ENCODE peak calls at places on chromosomes 3 and 15, in nine cellular contexts. O, D, I, B, N, H, Q, P and M are unnamed samples.

GRCh38 chr3:13379191-13379830 is 40.8 kb downstream of the NUP210 start:
- DNase-seq in O (peak), D (peak), I (peak), B (peak), N (no peak), H (peak), Q (no peak), P (peak), M (peak)

GRCh38 chr15:60840306-60840702 is 361.4 kb upstream of the ICE2 start:
- DNase-seq in O (no peak), D (no peak), I (peak), B (peak), N (no peak), H (no peak), Q (no peak), P (peak), M (peak)

GRCh38 chr15:55197719-55198118 is 978 bp upstream of the RSL24D1 start:
- DNase-seq in O (no peak), D (no peak), I (no peak), B (no peak), N (no peak), H (no peak), Q (no peak), P (no peak), M (no peak)

GRCh38 chr3:33773627-33774026 is 24.8 kb upstream of the PDCD6IP start:
- DNase-seq in O (no peak), D (peak), I (no peak), B (peak), N (no peak), H (no peak), Q (no peak), P (peak), M (no peak)

GRCh38 chr15:26451995-26452394 is 320.9 kb downstream of the GABRB3 start:
- DNase-seq in O (no peak), D (no peak), I (no peak), B (no peak), N (no peak), H (no peak), Q (no peak), P (no peak), M (no peak)

GRCh38 chr3:127424766-127425504 is 137.1 kb upstream of the PRR20G start:
- DNase-seq in O (no peak), D (no peak), I (no peak), B (no peak), N (no peak), H (no peak), Q (no peak), P (no peak), M (no peak)

GRCh38 chr3:149969110-149969944 is 1.4 kb downstream of the PFN2 start:
- DNase-seq in O (peak), D (peak), I (peak), B (peak), N (peak), H (peak), Q (peak), P (peak), M (peak)

GRCh38 chr15:69576035-69576526 is 123.5 kb downstream of the RPLP1 start:
- DNase-seq in O (peak), D (no peak), I (peak), B (peak), N (no peak), H (peak), Q (peak), P (peak), M (peak)

GRCh38 chr3:13281657-13282527 is 138.2 kb downstream of the NUP210 start:
- DNase-seq in O (peak), D (no peak), I (peak), B (no peak), N (peak), H (peak), Q (peak), P (no peak), M (no peak)

GRCh38 chr15:89765694-89766093 is 10.4 kb upstream of the MESP2 start:
- DNase-seq in O (no peak), D (no peak), I (no peak), B (no peak), N (no peak), H (no peak), Q (no peak), P (no peak), M (no peak)

GRCh38 chr3:127420825-127421224 is 133.0 kb upstream of the PRR20G start:
- DNase-seq in O (peak), D (no peak), I (no peak), B (no peak), N (no peak), H (no peak), Q (no peak), P (no peak), M (no peak)

GRCh38 chr3:19816631-19817030 is 117.4 kb downstream of the EFHB start:
- DNase-seq in O (no peak), D (no peak), I (no peak), B (no peak), N (no peak), H (no peak), Q (no peak), P (no peak), M (no peak)

GRCh38 chr3:16441306-16441898 is 72.1 kb downstream of the RFTN1 start:
- DNase-seq in O (no peak), D (no peak), I (no peak), B (no peak), N (no peak), H (no peak), Q (no peak), P (peak), M (peak)

GRCh38 chr15:62658498-62658897 is 384.0 kb upstream of the TPM1 start:
- DNase-seq in O (no peak), D (no peak), I (peak), B (peak), N (no peak), H (peak), Q (no peak), P (peak), M (no peak)

GRCh38 chr3:194098872-194099183 is 37.1 kb upstream of the HES1 start:
- DNase-seq in O (no peak), D (no peak), I (no peak), B (no peak), N (no peak), H (no peak), Q (no peak), P (no peak), M (no peak)

GRCh38 chr3:62226601-62227339 is 146.6 kb downstream of the FEZF2 start:
- DNase-seq in O (no peak), D (no peak), I (no peak), B (no peak), N (no peak), H (no peak), Q (no peak), P (no peak), M (no peak)

GRCh38 chr15:20106026-20106425 is 435.6 kb downstream of the GOLGA6L6 start:
- DNase-seq in O (no peak), D (no peak), I (peak), B (no peak), N (no peak), H (peak), Q (peak), P (no peak), M (no peak)

GRCh38 chr3:40073310-40074007 is 236.0 kb upstream of the EIF1B start:
- DNase-seq in O (peak), D (no peak), I (no peak), B (no peak), N (no peak), H (no peak), Q (no peak), P (no peak), M (no peak)

GRCh38 chr15:47885921-47886320 is 168.6 kb downstream of the SEMA6D start:
- DNase-seq in O (no peak), D (peak), I (no peak), B (peak), N (no peak), H (no peak), Q (no peak), P (peak), M (peak)

GRCh38 chr3:33209357-33209756 is 9.3 kb downstream of the SUSD5 start:
- DNase-seq in O (no peak), D (no peak), I (no peak), B (no peak), N (no peak), H (no peak), Q (no peak), P (no peak), M (no peak)

GRCh38 chr15:87917480-87917879 is 339.1 kb downstream of the NTRK3 start:
- DNase-seq in O (no peak), D (no peak), I (no peak), B (no peak), N (no peak), H (no peak), Q (no peak), P (no peak), M (no peak)

GRCh38 chr3:115819785-115820384 is 196.6 kb downstream of the GAP43 start:
- DNase-seq in O (peak), D (no peak), I (peak), B (peak), N (peak), H (peak), Q (peak), P (peak), M (peak)

GRCh38 chr3:102671005-102671404 is 236.2 kb downstream of the ZPLD1 start:
- DNase-seq in O (no peak), D (no peak), I (no peak), B (no peak), N (no peak), H (no peak), Q (no peak), P (no peak), M (no peak)

GRCh38 chr3:169676925-169677537 is 13.5 kb upstream of the MECOM start:
- DNase-seq in O (no peak), D (no peak), I (no peak), B (no peak), N (no peak), H (no peak), Q (no peak), P (no peak), M (no peak)

GRCh38 chr3:184889312-184889904 is 77.4 kb downstream of the VPS8 start:
- DNase-seq in O (no peak), D (no peak), I (no peak), B (no peak), N (no peak), H (no peak), Q (no peak), P (no peak), M (no peak)

GRCh38 chr3:36904641-36905040 is 40.2 kb downstream of the TRANK1 start:
- DNase-seq in O (peak), D (no peak), I (peak), B (peak), N (no peak), H (no peak), Q (no peak), P (peak), M (peak)

GRCh38 chr3:194310516-194310915 is 40.6 kb downstream of the CPN2 start:
- DNase-seq in O (no peak), D (no peak), I (peak), B (no peak), N (no peak), H (no peak), Q (no peak), P (no peak), M (no peak)

GRCh38 chr3:126607214-126607908 is 47.6 kb downstream of the TXNRD3 start:
- DNase-seq in O (no peak), D (peak), I (no peak), B (peak), N (peak), H (no peak), Q (no peak), P (peak), M (peak)

GRCh38 chr3:36248374-36248773 is 131.9 kb upstream of the STAC start:
- DNase-seq in O (no peak), D (no peak), I (no peak), B (no peak), N (no peak), H (no peak), Q (no peak), P (no peak), M (no peak)

GRCh38 chr15:89119489-89120478 is 31.5 kb downstream of the ABHD2 start:
- DNase-seq in O (peak), D (no peak), I (no peak), B (peak), N (no peak), H (no peak), Q (no peak), P (peak), M (peak)

GRCh38 chr3:70386043-70386442 is 73.6 kb upstream of the MDFIC2 start:
- DNase-seq in O (no peak), D (no peak), I (no peak), B (no peak), N (no peak), H (no peak), Q (no peak), P (no peak), M (no peak)
- TF ChIP-seq CTCF in O (no peak), D (no peak), I (no peak), B (no peak), N (no peak), H (no peak), Q (no peak), P (no peak), M (no peak)

GRCh38 chr3:46593274-46593862 is 19.0 kb upstream of the FAM240A start:
- DNase-seq in O (no peak), D (no peak), I (no peak), B (no peak), N (no peak), H (no peak), Q (no peak), P (no peak), M (no peak)
- TF ChIP-seq CTCF in O (no peak), D (no peak), I (no peak), B (no peak), N (no peak), H (no peak), Q (no peak), P (no peak), M (no peak)

GRCh38 chr3:81218023-81218422 is 543.4 kb downstream of the GBE1 start:
- DNase-seq in O (peak), D (no peak), I (no peak), B (peak), N (no peak), H (no peak), Q (no peak), P (peak), M (peak)
- TF ChIP-seq CTCF in O (peak), D (peak), I (peak), B (no peak), N (no peak), H (peak), Q (no peak), P (peak), M (peak)

DNA sequence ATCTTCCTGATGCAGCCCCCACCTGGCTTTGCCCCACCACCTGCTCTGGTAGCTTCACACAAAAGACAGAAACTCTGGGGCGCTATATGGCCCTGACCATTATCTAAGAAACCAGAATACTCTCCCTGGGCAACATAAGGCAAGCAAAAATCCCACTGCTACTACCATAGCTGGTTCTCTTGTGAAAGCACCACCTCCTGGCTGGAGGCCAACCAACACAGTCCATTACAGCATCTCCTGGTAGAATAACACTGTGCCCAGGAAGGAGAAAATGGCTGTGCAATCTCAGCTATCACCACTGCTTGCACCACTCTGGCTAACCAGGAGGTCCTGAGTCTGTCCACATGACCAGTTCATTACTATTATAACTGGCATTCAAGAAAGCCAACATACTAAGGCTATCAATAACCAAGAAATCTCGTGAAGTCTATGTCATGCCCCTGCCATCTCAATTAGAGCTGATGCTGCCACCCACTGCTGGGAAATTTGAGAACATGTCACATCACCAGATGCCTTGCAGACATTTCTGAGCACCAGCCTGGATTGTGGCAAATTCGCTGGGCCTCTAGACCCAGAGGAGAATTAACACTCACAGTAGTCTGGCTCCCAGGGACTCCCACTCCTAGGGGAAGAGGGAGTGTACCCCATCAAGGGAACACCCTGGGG is 1114.8 kb downstream of the ROBO2 start:
- DNase-seq in O (no peak), D (no peak), I (no peak), B (no peak), N (no peak), H (no peak), Q (no peak), P (peak), M (no peak)
- TF ChIP-seq CTCF in O (no peak), D (no peak), I (no peak), B (no peak), N (no peak), H (no peak), Q (peak), P (no peak), M (no peak)

GRCh38 chr3:162932503-162932902 is 1435.9 kb downstream of the OTOL1 start:
- DNase-seq in O (no peak), D (no peak), I (no peak), B (no peak), N (no peak), H (no peak), Q (no peak), P (no peak), M (no peak)
- TF ChIP-seq CTCF in O (no peak), D (no peak), I (no peak), B (no peak), N (no peak), H (no peak), Q (no peak), P (no peak), M (no peak)

GRCh38 chr15:78927077-78927790 is 17.6 kb downstream of the CTSH start:
- DNase-seq in O (no peak), D (no peak), I (no peak), B (no peak), N (no peak), H (no peak), Q (no peak), P (no peak), M (no peak)
- TF ChIP-seq CTCF in O (no peak), D (no peak), I (no peak), B (no peak), N (no peak), H (no peak), Q (no peak), P (no peak), M (no peak)

GRCh38 chr15:64151727-64152506 is at the start of gene SNX22:
- DNase-seq in O (peak), D (no peak), I (no peak), B (no peak), N (no peak), H (no peak), Q (no peak), P (no peak), M (no peak)

GRCh38 chr15:64150236-64150578 is 1.3 kb upstream of the SNX22 start:
- DNase-seq in O (peak), D (no peak), I (no peak), B (no peak), N (no peak), H (no peak), Q (no peak), P (no peak), M (no peak)

GRCh38 chr15:64148168-64148567 is 3.4 kb upstream of the SNX22 start:
- DNase-seq in O (no peak), D (no peak), I (no peak), B (no peak), N (no peak), H (no peak), Q (no peak), P (no peak), M (no peak)

GRCh38 chr15:64148581-64148980 is 3.0 kb upstream of the SNX22 start:
- DNase-seq in O (no peak), D (no peak), I (no peak), B (no peak), N (no peak), H (no peak), Q (no peak), P (no peak), M (no peak)

DNA sequence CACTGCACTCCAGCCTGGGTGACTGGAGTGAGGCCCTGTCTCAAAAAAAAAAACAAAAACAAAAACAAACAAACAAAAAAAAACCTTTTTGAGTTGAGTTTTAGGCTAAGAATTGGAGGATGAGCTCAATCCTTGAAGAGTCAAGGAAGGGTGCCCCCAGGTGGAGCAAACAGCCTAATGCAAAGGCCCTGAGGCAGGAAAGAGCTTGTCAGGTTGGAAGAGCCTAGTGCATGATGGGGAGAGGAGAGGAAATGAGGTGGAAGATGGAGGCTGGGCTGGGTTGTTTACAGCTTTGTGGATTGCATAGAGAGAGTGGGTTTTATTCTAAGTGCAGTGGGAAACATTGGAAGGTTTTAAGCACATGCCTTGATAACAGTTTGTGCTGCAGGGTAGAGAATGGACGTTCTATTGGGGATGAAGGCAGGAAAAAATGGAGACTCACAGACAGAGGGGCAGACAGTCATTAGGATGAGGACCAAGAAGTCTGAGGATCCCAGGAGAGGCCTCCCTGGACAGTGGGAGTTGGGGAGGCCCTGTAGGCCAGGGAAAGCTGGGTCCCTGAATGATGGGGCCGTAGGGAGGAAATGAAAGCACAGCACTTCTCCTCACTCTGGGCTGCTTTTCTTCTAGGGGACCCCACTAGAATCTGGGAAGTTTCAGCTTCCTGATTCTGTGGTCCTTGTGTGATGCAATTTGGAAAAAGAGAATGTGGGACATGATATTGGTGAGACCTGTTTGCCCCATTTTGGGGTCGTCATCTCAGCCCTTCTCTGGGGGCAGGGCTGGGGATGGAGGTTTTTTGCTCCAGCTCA is 1.9 kb upstream of the SNX22 start:
- DNase-seq in O (no peak), D (no peak), I (no peak), B (peak), N (peak), H (no peak), Q (no peak), P (no peak), M (no peak)
- TF ChIP-seq CTCF in O (peak), D (no peak), I (no peak), B (peak), N (peak), H (no peak), Q (peak), P (peak), M (peak)

DNA sequence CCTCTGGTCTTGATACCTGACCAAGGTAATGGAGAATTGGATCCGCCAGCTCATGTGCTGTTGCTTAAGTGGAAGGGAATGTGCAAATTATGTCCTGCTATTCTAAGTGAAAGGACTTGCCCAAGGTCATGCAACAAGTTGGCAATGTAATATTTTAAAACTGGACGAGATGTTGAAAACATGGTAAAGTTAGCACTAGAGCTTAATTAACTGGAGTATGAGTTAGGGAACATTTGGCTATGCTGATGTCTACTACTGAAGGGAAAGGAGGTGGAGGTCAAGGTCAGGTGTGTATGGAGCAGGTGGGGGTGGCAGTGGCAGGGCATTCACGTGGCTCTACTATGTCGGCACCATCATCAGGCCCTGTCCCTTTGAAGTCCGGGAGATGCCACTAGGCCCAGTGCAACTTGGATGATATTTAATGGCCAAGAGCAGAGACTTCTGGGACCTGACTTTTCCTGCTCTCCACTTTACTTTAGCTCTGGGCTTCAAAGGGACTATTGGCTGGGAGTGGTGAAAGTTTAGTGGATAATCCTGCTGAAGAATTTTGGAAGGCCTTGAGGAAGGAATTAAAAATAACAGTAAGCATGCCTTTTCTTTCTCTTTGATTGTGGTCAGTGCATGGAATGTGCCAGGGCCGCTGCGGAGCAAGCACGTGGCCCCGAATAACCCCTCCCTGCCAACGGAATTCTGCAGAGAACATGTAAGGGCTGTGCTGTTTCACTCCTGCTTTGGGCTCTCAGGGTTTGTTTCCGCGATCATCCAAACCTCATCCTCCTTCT is 14.9 kb downstream of the SMAD3 start:
- DNase-seq in O (no peak), D (no peak), I (peak), B (peak), N (no peak), H (peak), Q (peak), P (peak), M (peak)
- TF ChIP-seq CTCF in O (peak), D (no peak), I (no peak), B (no peak), N (no peak), H (no peak), Q (no peak), P (no peak), M (no peak)